ENCODE peak calls at places on chromosomes 1 and 21, in ten cellular contexts. E is activated CD4-positive, alpha-beta T cell treated with anti-CD3 and anti-CD28 coated beads for 24 hours; L is GM23248; X is right lobe of liver; D is progenitor cell of endocrine pancreas; R is activated CD8-positive, alpha-beta T cell treated with anti-CD3 and anti-CD28 coated beads for 36 hours; P is esophagus muscularis mucosa; B is stimulated activated CD4-positive, alpha-beta T cell treated with anti-CD3 and anti-CD28 coated beads, Interleukin-4, amount 100 ng/mL, for 24 hours; F is kidney epithelial cell; V is activated T-cell treated with anti-CD3 and anti-CD28 coated beads for 24 hours. U is an unnamed sample.

GRCh38 chr1:224726783-224727182 is 110.7 kb downstream of the CNIH3 start:
- DNase-seq in D (no peak), L (peak), E (no peak), X (no peak), V (no peak), R (peak), B (no peak), P (no peak), F (peak), U (no peak)

GRCh38 chr1:32706491-32706890 is 3.9 kb upstream of the SYNC start:
- DNase-seq in L (peak), P (no peak), B (no peak), X (no peak), V (no peak), F (no peak), E (no peak), D (no peak), R (no peak), U (no peak)

GRCh38 chr1:167404908-167405307 is 113.4 kb downstream of the CD247 start:
- DNase-seq in V (no peak), P (no peak), E (no peak), B (no peak), D (no peak), X (no peak), F (no peak), L (no peak), R (no peak), U (no peak)

GRCh38 chr1:18938008-18938706 is 18.3 kb downstream of the IFFO2 start:
- DNase-seq in B (no peak), P (no peak), E (no peak), L (peak), R (no peak), D (no peak), V (no peak), F (peak), X (no peak), U (no peak)

GRCh38 chr1:25550683-25551310 is 7.4 kb downstream of the LDLRAP1 start:
- DNase-seq in L (no peak), E (no peak), P (no peak), X (no peak), V (no peak), F (no peak), R (no peak), D (no peak), B (no peak), U (no peak)

GRCh38 chr1:18965206-18966173 is 9.0 kb upstream of the IFFO2 start:
- DNase-seq in F (peak), P (no peak), D (no peak), B (no peak), R (peak), V (no peak), X (no peak), E (no peak), L (peak), U (no peak)

GRCh38 chr1:167057297-167057688 is 32.9 kb downstream of the GPA33 start:
- DNase-seq in B (no peak), R (peak), E (no peak), D (no peak), V (no peak), X (peak), F (no peak), P (peak), L (peak), U (no peak)

GRCh38 chr21:33308586-33309490 is 15.9 kb upstream of the IFNAR1 start:
- DNase-seq in E (no peak), L (no peak), D (no peak), P (peak), F (no peak), R (no peak), B (peak), V (no peak), X (no peak), U (no peak)

GRCh38 chr1:168920456-168921094 is 185.9 kb upstream of the ATP1B1 start:
- DNase-seq in V (no peak), R (no peak), B (no peak), F (peak), L (peak), D (no peak), E (no peak), P (no peak), X (no peak), U (no peak)

GRCh38 chr1:200903793-200904192 is 9.1 kb downstream of the INAVA start:
- DNase-seq in D (no peak), X (no peak), L (no peak), E (no peak), F (no peak), P (no peak), B (no peak), R (no peak), V (no peak), U (no peak)

GRCh38 chr1:59422921-59423575 is 126.2 kb downstream of the FGGY start:
- DNase-seq in B (no peak), E (no peak), P (peak), L (peak), V (no peak), X (peak), F (no peak), R (no peak), D (no peak), U (no peak)

GRCh38 chr1:6800728-6801127 is 15.5 kb downstream of the CAMTA1 start:
- DNase-seq in B (no peak), E (no peak), R (no peak), P (no peak), L (peak), X (no peak), V (no peak), F (no peak), D (no peak), U (no peak)

GRCh38 chr1:11286735-11287410 is 13.9 kb downstream of the UBIAD1 start:
- DNase-seq in F (peak), X (no peak), L (peak), B (no peak), D (no peak), R (no peak), E (no peak), P (no peak), V (no peak), U (no peak)

GRCh38 chr1:167342846-167343245 is 122.2 kb downstream of the POU2F1 start:
- DNase-seq in V (no peak), B (no peak), X (no peak), D (no peak), F (no peak), L (no peak), R (no peak), P (no peak), E (no peak), U (no peak)

GRCh38 chr1:110449661-110450651 is 993 bp upstream of the PROK1 start:
- DNase-seq in E (no peak), F (no peak), X (peak), V (no peak), B (no peak), L (no peak), R (no peak), P (no peak), D (no peak), U (no peak)

GRCh38 chr1:173139706-173140105 is 67.4 kb downstream of the TNFSF4 start:
- DNase-seq in X (no peak), D (no peak), B (no peak), P (no peak), F (no peak), L (no peak), E (no peak), V (no peak), R (no peak), U (no peak)

GRCh38 chr1:153921803-153922075 is 1.0 kb downstream of the GATAD2B start:
- DNase-seq in E (no peak), V (no peak), B (no peak), L (no peak), R (peak), X (no peak), D (no peak), F (no peak), P (no peak), U (no peak)

GRCh38 chr1:60716472-60716871 is 365.9 kb upstream of the NFIA start:
- DNase-seq in L (no peak), D (no peak), V (no peak), P (no peak), X (no peak), E (no peak), F (no peak), B (no peak), R (no peak), U (no peak)

GRCh38 chr1:78676347-78676982 is 26.8 kb downstream of the IFI44 start:
- DNase-seq in E (peak), L (peak), P (no peak), R (peak), B (peak), X (no peak), D (peak), F (peak), V (peak), U (no peak)

GRCh38 chr1:25520446-25521061 is 22.9 kb upstream of the LDLRAP1 start:
- DNase-seq in P (no peak), E (peak), F (no peak), R (peak), V (peak), D (no peak), L (peak), X (peak), B (peak), U (peak)

GRCh38 chr1:204649756-204650155 is 35.8 kb downstream of the LRRN2 start:
- DNase-seq in X (no peak), D (no peak), F (no peak), R (no peak), P (no peak), B (no peak), E (no peak), L (no peak), V (no peak), U (no peak)

GRCh38 chr1:233364026-233364425 is 36.5 kb downstream of the MAP3K21 start:
- DNase-seq in R (no peak), E (no peak), P (no peak), D (no peak), B (no peak), L (no peak), F (no peak), V (no peak), X (no peak), U (no peak)

GRCh38 chr1:171140466-171140865 is 44.6 kb upstream of the FMO2 start:
- DNase-seq in V (no peak), D (no peak), F (no peak), B (no peak), P (no peak), L (no peak), R (no peak), E (no peak), X (no peak), U (no peak)

GRCh38 chr1:113096493-113096892 is 23.5 kb downstream of the LRIG2 start:
- DNase-seq in V (no peak), P (no peak), B (no peak), L (no peak), R (no peak), E (no peak), D (no peak), F (no peak), X (no peak), U (no peak)

GRCh38 chr1:101178341-101178687 is 58.5 kb upstream of the S1PR1 start:
- DNase-seq in R (peak), D (no peak), E (no peak), B (peak), V (no peak), X (no peak), P (no peak), F (no peak), L (peak), U (no peak)

GRCh38 chr1:980137-980571 is 1.7 kb downstream of the PERM1 start:
- DNase-seq in L (no peak), P (no peak), R (no peak), B (no peak), E (no peak), V (no peak), F (no peak), X (no peak), D (no peak), U (no peak)

GRCh38 chr1:25631750-25632495 is 15.3 kb downstream of the MAN1C1 start:
- DNase-seq in E (no peak), V (no peak), F (no peak), L (no peak), R (peak), D (no peak), P (peak), X (no peak), B (no peak), U (no peak)